ENCODE peak calls at places on chromosomes 2 and 18, in eight cellular contexts. Y, T, Z, S, Q, I, G and U are unnamed samples.

GRCh38 chr2:221726894-221727513 is 154.9 kb upstream of the EPHA4 start:
- DNase-seq in Q (no peak), T (no peak), I (no peak), G (no peak), Y (no peak), Z (no peak), S (no peak), U (no peak)

GRCh38 chr2:6723865-6724571 is 141.7 kb downstream of the CMPK2 start:
- DNase-seq in S (no peak), Y (no peak), Z (no peak), I (no peak), T (no peak), Q (no peak), G (no peak), U (no peak)

GRCh38 chr2:19363474-19363778 is 5.0 kb upstream of the OSR1 start:
- DNase-seq in Z (no peak), Y (no peak), S (no peak), T (no peak), G (no peak), I (no peak), Q (no peak), U (no peak)

GRCh38 chr2:192128655-192129054 is 66.1 kb downstream of the TMEFF2 start:
- DNase-seq in Q (no peak), S (peak; percentile 33), T (no peak), G (no peak), Z (no peak), I (no peak), Y (no peak), U (no peak)

GRCh38 chr18:12668041-12668440 is 10.1 kb upstream of the SPIRE1 start:
- DNase-seq in Y (no peak), I (no peak), S (no peak), Z (no peak), T (no peak), G (no peak), Q (no peak), U (no peak)

GRCh38 chr2:75558786-75559428 is 1.8 kb downstream of the EVA1A start:
- DNase-seq in S (peak; percentile 48), Y (peak; percentile 58), G (no peak), I (no peak), Q (no peak), Z (no peak), T (peak; percentile 90), U (no peak)

GRCh38 chr2:181683518-181684453 is 3.5 kb upstream of the NEUROD1 start:
- DNase-seq in S (no peak), I (no peak), Y (peak; percentile 28), Q (no peak), G (no peak), T (peak; percentile 8), Z (no peak), U (no peak)

GRCh38 chr2:232228332-232228731 is 150.2 kb upstream of the ALPP start:
- DNase-seq in T (no peak), Y (no peak), Q (no peak), S (no peak), G (no peak), I (no peak), Z (no peak), U (no peak)

GRCh38 chr2:43020296-43020695 is 206.1 kb downstream of the ZFP36L2 start:
- DNase-seq in S (no peak), Q (no peak), Z (peak; percentile 9), T (no peak), G (no peak), Y (no peak), I (no peak), U (no peak)

GRCh38 chr18:54742120-54742519 is 86.2 kb upstream of the RAB27B start:
- DNase-seq in Y (peak; percentile 59), Z (no peak), T (peak; percentile 1), S (peak; percentile 28), I (no peak), G (no peak), Q (no peak), U (no peak)

GRCh38 chr2:207416936-207417718 is 112.6 kb upstream of the CREB1 start:
- DNase-seq in Z (no peak), Y (no peak), Q (no peak), I (no peak), S (no peak), G (no peak), T (no peak), U (no peak)

GRCh38 chr18:80189197-80189865 is 58.0 kb downstream of the PARD6G start:
- DNase-seq in T (no peak), Q (no peak), Y (no peak), Z (no peak), S (no peak), G (no peak), I (no peak), U (no peak)

GRCh38 chr2:122734756-122735155 is 979.3 kb downstream of the TSN start:
- DNase-seq in I (no peak), G (no peak), Z (no peak), Q (no peak), S (peak; percentile 25), T (peak; percentile 77), Y (peak; percentile 44), U (no peak)

GRCh38 chr2:103525757-103526156 is 763.9 kb downstream of the TMEM182 start:
- DNase-seq in Y (no peak), Z (no peak), I (no peak), Q (no peak), G (no peak), T (no peak), S (no peak), U (no peak)

GRCh38 chr2:10045561-10046355 is 2.4 kb downstream of the KLF11 start:
- DNase-seq in S (no peak), Y (no peak), G (peak; percentile 37), Z (peak; percentile 60), Q (no peak), T (peak; percentile 40), I (no peak), U (no peak)

GRCh38 chr2:148955798-148956197 is 80.8 kb downstream of the KIF5C start:
- DNase-seq in Z (no peak), T (no peak), G (no peak), Q (no peak), S (no peak), I (no peak), Y (no peak), U (no peak)

GRCh38 chr2:109353806-109354745 is 225.1 kb downstream of the SH3RF3 start:
- DNase-seq in Q (no peak), Y (no peak), I (no peak), Z (no peak), S (no peak), G (no peak), T (no peak), U (no peak)

DNA sequence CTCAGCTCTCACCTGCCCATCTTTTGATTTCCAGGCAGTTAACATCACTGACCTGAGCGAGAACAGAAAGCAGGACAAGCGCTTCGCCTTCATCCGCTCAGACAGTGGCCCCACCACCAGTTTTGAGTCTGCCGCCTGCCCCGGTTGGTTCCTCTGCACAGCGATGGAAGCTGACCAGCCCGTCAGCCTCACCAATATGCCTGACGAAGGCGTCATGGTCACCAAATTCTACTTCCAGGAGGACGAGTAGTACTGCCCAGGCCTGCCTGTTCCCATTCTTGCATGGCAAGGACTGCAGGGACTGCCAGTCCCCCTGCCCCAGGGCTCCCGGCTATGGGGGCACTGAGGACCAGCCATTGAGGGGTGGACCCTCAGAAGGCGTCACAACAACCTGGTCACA is 5.2 kb downstream of the IL1RN start:
- DNase-seq in Y (no peak), S (no peak), I (no peak), T (no peak), G (no peak), Z (no peak), Q (no peak), U (no peak)
- H3K4me3 ChIP-seq in Y (no peak overlapping the region), S (no peak overlapping the region), I (no peak overlapping the region), T (no peak overlapping the region), G (no peak overlapping the region), Z (no peak overlapping the region), Q (no peak overlapping the region), U (no peak overlapping the region)

DNA sequence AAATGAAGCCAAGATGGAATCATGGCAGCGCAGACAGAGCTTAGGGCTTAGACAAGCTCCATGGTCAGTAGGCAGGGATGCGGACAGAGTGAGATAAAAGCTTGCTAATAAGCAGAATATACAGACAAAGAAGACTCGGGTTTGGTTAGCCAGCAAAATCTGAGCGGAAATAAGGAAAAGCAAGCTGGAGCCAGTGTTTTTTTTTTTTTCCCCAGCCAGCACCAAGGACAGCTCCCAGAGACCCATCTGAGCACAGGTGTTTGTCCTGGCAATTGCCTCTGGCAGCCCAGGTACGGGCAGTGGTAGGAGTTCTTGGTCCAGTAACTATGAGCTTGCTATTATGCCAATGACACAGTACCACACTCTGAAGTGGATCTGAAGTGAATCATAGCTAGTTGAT is 187.6 kb downstream of the ADCYAP1 start:
- DNase-seq in Q (no peak), Z (no peak), T (no peak), I (no peak), G (no peak), S (no peak), Y (peak; percentile 3), U (no peak)
- H3K4me3 ChIP-seq in Q (no peak overlapping the region), Z (no peak overlapping the region), T (no peak overlapping the region), I (no peak overlapping the region), G (no peak overlapping the region), S (no peak overlapping the region), Y (no peak overlapping the region), U (no peak overlapping the region)

DNA sequence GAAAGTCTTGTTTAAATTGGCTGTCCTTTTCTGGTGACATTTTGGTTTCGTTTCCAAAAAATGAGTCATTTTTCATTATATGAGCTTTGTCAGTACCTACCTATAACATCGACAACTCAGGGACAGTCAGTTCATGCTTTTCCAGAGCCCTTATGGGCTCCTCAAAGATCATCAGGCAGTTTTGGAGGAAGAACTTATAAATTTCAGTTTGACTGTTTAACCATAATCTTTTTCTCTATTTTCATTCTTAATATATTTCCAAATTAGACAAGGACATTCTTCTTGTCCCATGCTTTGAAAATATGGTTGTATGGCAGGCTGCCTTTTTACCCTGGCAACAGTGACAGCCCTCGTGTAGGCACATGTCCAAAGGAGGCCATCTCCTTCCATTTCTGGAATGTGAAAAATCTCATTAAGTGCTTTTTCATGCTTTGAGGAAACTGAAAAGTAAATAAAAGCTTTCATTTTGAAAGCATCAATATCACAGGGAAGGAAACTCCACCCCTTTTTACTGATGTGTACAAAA is 7.3 kb upstream of the PROC start:
- DNase-seq in Q (no peak), I (no peak), S (peak; percentile 37), Z (no peak), T (peak; percentile 90), G (no peak), Y (peak; percentile 69), U (no peak)
- H3K4me3 ChIP-seq in Q (no peak overlapping the region), I (no peak overlapping the region), S (no peak overlapping the region), Z (no peak overlapping the region), T (peak overlapping the region; percentile 34), G (peak overlapping the region; percentile 6), Y (no peak overlapping the region), U (peak overlapping the region; percentile 73)

GRCh38 chr18:75454022-75454795 is 26.7 kb upstream of the SMIM21 start:
- DNase-seq in I (no peak), Y (no peak), T (no peak), G (no peak), Z (peak; percentile 37), Q (no peak), S (peak; percentile 65), U (no peak)

GRCh38 chr18:75455249-75456183 is 28.0 kb upstream of the SMIM21 start:
- DNase-seq in I (no peak), T (peak; percentile 18), Q (no peak), Z (peak; percentile 32), S (peak; percentile 34), Y (peak; percentile 23), G (no peak), U (no peak)

DNA sequence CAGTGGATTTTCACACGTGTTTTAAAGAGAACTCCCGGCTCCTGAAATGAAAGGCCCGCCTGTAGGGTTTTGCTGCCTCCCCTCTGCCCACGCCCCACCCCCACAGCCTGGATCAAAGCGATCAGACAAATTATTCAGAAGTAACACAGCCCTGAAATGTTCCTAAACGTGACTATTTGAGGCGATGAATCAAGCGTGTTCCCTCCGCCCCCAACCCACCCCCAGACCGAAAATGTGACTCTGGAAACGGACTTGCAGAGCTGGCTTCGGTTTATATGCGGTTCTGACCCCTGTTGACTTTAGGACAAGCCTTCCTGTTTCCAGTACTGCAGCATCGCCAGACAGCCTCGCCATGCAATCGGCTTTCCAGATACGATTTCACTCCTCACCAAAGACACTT is 28.8 kb upstream of the SMIM21 start:
- DNase-seq in I (no peak), Z (no peak), S (peak; percentile 29), Y (no peak), T (no peak), Q (no peak), G (no peak), U (no peak)
- H3K4me3 ChIP-seq in I (no peak overlapping the region), Z (peak overlapping the region; percentile 51), S (peak overlapping the region; percentile 30), Y (peak overlapping the region; percentile 44), T (no peak overlapping the region), Q (peak overlapping the region; percentile 39), G (peak overlapping the region; percentile 63), U (no peak overlapping the region)